ENCODE peak calls at places on chromosome 1, in eight cellular contexts. V is activated CD4-positive, alpha-beta T cell treated with anti-CD3 and anti-CD28 coated beads for 4 hours; M is EL; I is amniotic epithelial cell; B is AML-193; J is activated naive CD4-positive, alpha-beta T cell; E is A172; G is Daoy. T is an unnamed sample.

GRCh38 chr1:25819496-25820246 is at the start of gene MTFR1L:
- DNase-seq in V (peak; percentile 90), M (peak; percentile 79), I (peak; percentile 63), B (peak; percentile 60), J (peak; percentile 84), E (peak; percentile 49), G (peak; percentile 90), T (peak; percentile 59)

GRCh38 chr1:150931773-150932172 is 5.6 kb downstream of the SETDB1 start:
- DNase-seq in V (no peak), M (peak; percentile 8), I (peak; percentile 36), B (no peak), J (no peak), E (peak; percentile 71), G (no peak), T (no peak)

GRCh38 chr1:71015745-71016144 is 31.9 kb downstream of the PTGER3 start:
- DNase-seq in V (no peak), M (no peak), I (no peak), B (no peak), J (no peak), E (no peak), G (no peak), T (no peak)

GRCh38 chr1:161989108-161989507 is 34.6 kb downstream of the OLFML2B start:
- DNase-seq in V (no peak), M (peak; percentile 70), I (peak; percentile 3), B (no peak), J (no peak), E (peak; percentile 45), G (no peak), T (no peak)

GRCh38 chr1:34844252-34844634 is 15.3 kb downstream of the SMIM12 start:
- DNase-seq in V (no peak), M (peak; percentile 57), I (no peak), B (no peak), J (no peak), E (no peak), G (no peak), T (no peak)

GRCh38 chr1:208219659-208220282 is 24.4 kb downstream of the PLXNA2 start:
- DNase-seq in V (no peak), M (peak; percentile 89), I (peak; percentile 81), B (no peak), J (no peak), E (peak; percentile 96), G (peak; percentile 92), T (peak; percentile 54)

GRCh38 chr1:1619917-1620361 is 4.6 kb downstream of the MIB2 start:
- DNase-seq in V (no peak), M (no peak), I (no peak), B (no peak), J (no peak), E (no peak), G (no peak), T (no peak)

GRCh38 chr1:192601145-192602048 is 25.8 kb downstream of the RGS1 start:
- DNase-seq in V (no peak), M (peak; percentile 7), I (peak; percentile 17), B (no peak), J (no peak), E (peak; percentile 55), G (peak; percentile 32), T (no peak)

GRCh38 chr1:59885160-59885832 is 41.3 kb downstream of the CYP2J2 start:
- DNase-seq in V (no peak), M (no peak), I (no peak), B (no peak), J (no peak), E (no peak), G (no peak), T (no peak)

GRCh38 chr1:174671826-174672225 is 224.1 kb downstream of the GPR52 start:
- DNase-seq in V (no peak), M (no peak), I (no peak), B (no peak), J (no peak), E (no peak), G (no peak), T (no peak)

GRCh38 chr1:202998836-202999750 is 8.1 kb upstream of the TMEM183A start:
- DNase-seq in V (peak; percentile 74), M (peak; percentile 52), I (peak; percentile 45), B (peak; percentile 66), J (peak; percentile 4), E (peak; percentile 63), G (peak; percentile 50), T (peak; percentile 43)

GRCh38 chr1:209590405-209590804 is 6.9 kb downstream of the CAMK1G start:
- DNase-seq in V (no peak), M (no peak), I (peak; percentile 25), B (no peak), J (no peak), E (peak; percentile 49), G (no peak), T (no peak)

GRCh38 chr1:16924919-16925477 is 3.3 kb downstream of the CROCC start:
- DNase-seq in V (no peak), M (no peak), I (no peak), B (no peak), J (no peak), E (no peak), G (no peak), T (no peak)

GRCh38 chr1:58165073-58165472 is 381.5 kb downstream of the OMA1 start:
- DNase-seq in V (no peak), M (no peak), I (no peak), B (no peak), J (no peak), E (no peak), G (peak; percentile 19), T (no peak)

GRCh38 chr1:78601068-78601467 is 19.2 kb upstream of the IFI44L start:
- DNase-seq in V (no peak), M (no peak), I (no peak), B (no peak), J (no peak), E (no peak), G (no peak), T (no peak)

GRCh38 chr1:219124163-219124562 is 49.5 kb upstream of the LYPLAL1 start:
- DNase-seq in V (no peak), M (no peak), I (no peak), B (no peak), J (no peak), E (no peak), G (no peak), T (no peak)

GRCh38 chr1:165376041-165376810 is 19.7 kb upstream of the LMX1A start:
- DNase-seq in V (peak; percentile 13), M (peak; percentile 68), I (peak; percentile 29), B (no peak), J (no peak), E (peak; percentile 66), G (peak; percentile 96), T (no peak)

GRCh38 chr1:79364896-79365295 is 358.4 kb upstream of the ADGRL4 start:
- DNase-seq in V (no peak), M (peak; percentile 40), I (no peak), B (no peak), J (no peak), E (no peak), G (no peak), T (no peak)

GRCh38 chr1:5974631-5975030 is 17.6 kb downstream of the NPHP4 start:
- DNase-seq in V (no peak), M (no peak), I (no peak), B (no peak), J (no peak), E (no peak), G (no peak), T (no peak)

GRCh38 chr1:93200086-93200620 is 19.6 kb downstream of the CCDC18 start:
- DNase-seq in V (no peak), M (peak; percentile 8), I (no peak), B (no peak), J (no peak), E (no peak), G (no peak), T (no peak)

T was measured in SW 1271.